ENCODE peak calls at places on chromosomes 11 and 22, in seven cellular contexts. F is stimulated activated CD8-positive, alpha-beta memory T cell treated with anti-CD3 and anti-CD28 coated beads, Interleukin-4, amount 100 ng/mL, for 1 hour; N is neural crest cell; R is fibroblast of villous mesenchyme; M is Ammon's horn; K is esophagus squamous epithelium; H is NB4. S is an unnamed sample.

GRCh38 chr11:77278595-77279506 is 22.6 kb downstream of the GDPD4 start:
- DNase-seq in R (no peak), K (no peak), N (no peak), H (no peak), F (no peak), M (no peak), S (no peak)

GRCh38 chr11:66784575-66784974 is 55.6 kb upstream of the SPTBN2 start:
- DNase-seq in N (no peak), R (no peak), F (no peak), K (no peak), H (no peak), M (no peak), S (no peak)

GRCh38 chr11:69487391-69487790 is 5.9 kb downstream of the LINC01488 start:
- DNase-seq in K (no peak), M (no peak), H (no peak), F (no peak), N (no peak), R (no peak), S (no peak)

GRCh38 chr22:27223317-27224177 is 566.2 kb downstream of the MIAT start:
- DNase-seq in K (no peak), N (no peak), H (no peak), F (no peak), R (peak), M (no peak), S (no peak)

GRCh38 chr22:25169278-25170031 is 30.2 kb upstream of the CRYBB3 start:
- DNase-seq in R (no peak), N (no peak), K (no peak), F (no peak), M (no peak), H (no peak), S (no peak)

GRCh38 chr22:46905415-46905814 is 143.0 kb downstream of the TBC1D22A start:
- DNase-seq in F (no peak), M (no peak), N (no peak), H (no peak), K (no peak), R (no peak), S (no peak)

GRCh38 chr11:117087446-117087845 is 10.8 kb downstream of the SIK3 start:
- DNase-seq in R (no peak), H (no peak), N (no peak), M (no peak), F (no peak), K (no peak), S (no peak)

GRCh38 chr11:34682822-34683221 is 61.9 kb downstream of the EHF start:
- DNase-seq in H (no peak), F (no peak), M (no peak), N (no peak), R (peak), K (no peak), S (no peak)

GRCh38 chr22:22697377-22698120 is 53.1 kb downstream of the GGTLC2 start:
- DNase-seq in H (no peak), F (no peak), K (no peak), N (no peak), M (no peak), R (no peak), S (no peak)

GRCh38 chr22:42328130-42328821 is 57.8 kb upstream of the TCF20 start:
- DNase-seq in N (no peak), F (no peak), M (no peak), K (no peak), R (no peak), H (no peak), S (no peak)

GRCh38 chr11:75240381-75241035 is at the start of gene TPBGL:
- DNase-seq in F (no peak), N (peak), M (no peak), H (no peak), K (no peak), R (no peak), S (no peak)

GRCh38 chr11:32790916-32791315 is 3.5 kb downstream of the CCDC73 start:
- DNase-seq in K (no peak), M (no peak), F (no peak), N (no peak), R (no peak), H (no peak), S (no peak)

GRCh38 chr11:26620282-26621045 is 48.4 kb upstream of the MUC15 start:
- DNase-seq in F (no peak), H (no peak), M (no peak), N (no peak), R (no peak), K (no peak), S (no peak)

GRCh38 chr11:19121646-19122045 is 4.7 kb downstream of the ZDHHC13 start:
- DNase-seq in K (no peak), M (no peak), F (no peak), N (no peak), R (no peak), H (no peak), S (no peak)

GRCh38 chr11:62505112-62505783 is 41.4 kb downstream of the AHNAK start:
- DNase-seq in K (no peak), R (no peak), M (no peak), N (peak), F (no peak), H (peak), S (no peak)

GRCh38 chr11:83092488-83093384 is 21.0 kb upstream of the RAB30 start:
- DNase-seq in F (no peak), H (no peak), K (no peak), R (peak), M (no peak), N (no peak), S (no peak)

GRCh38 chr22:33923660-33924246 is 3.5 kb upstream of the LARGE1 start:
- DNase-seq in N (peak), R (peak), H (peak), K (no peak), F (no peak), M (peak), S (peak)

GRCh38 chr11:14373941-14374646 is 15.1 kb upstream of the RRAS2 start:
- DNase-seq in M (no peak), R (peak), K (no peak), F (no peak), N (no peak), H (no peak), S (peak)

GRCh38 chr11:64226507-64227051 is 505 bp downstream of the NUDT22 start:
- DNase-seq in H (peak), R (no peak), N (no peak), K (no peak), F (no peak), M (peak), S (peak)

GRCh38 chr11:2355000-2355644 is 22.0 kb upstream of the CD81 start:
- DNase-seq in K (no peak), R (peak), N (no peak), M (no peak), H (no peak), F (no peak), S (no peak)

GRCh38 chr11:86741489-86742435 is 58.6 kb upstream of the PRSS23 start:
- DNase-seq in N (no peak), R (peak), K (no peak), M (no peak), H (no peak), F (no peak), S (no peak)

GRCh38 chr11:1117970-1118369 is 39.8 kb upstream of the MUC5AC start:
- DNase-seq in R (no peak), M (no peak), F (no peak), K (no peak), N (no peak), H (no peak), S (no peak)

S was measured in AML-193.